ENCODE peak calls at places on chromosomes 12 and 14, in nine cellular contexts. T is NCI-H2107; W is cerebellum; L is H4; A is activated CD4-positive, alpha-beta T cell treated with anti-CD3 and anti-CD28 coated beads for 4 hours; S is left cardiac atrium; F is right cardiac atrium; K is psoas muscle; X is GM04504. Q is an unnamed sample.

GRCh38 chr14:106141242-106142220 is 615.1 kb downstream of the TMEM121 start:
- DNase-seq in S (no peak), W (no peak), T (no peak), A (peak), K (peak), X (no peak), F (peak), L (no peak), Q (no peak)

GRCh38 chr14:102941419-102942011 is 19.1 kb downstream of the AMN start:
- DNase-seq in X (no peak), S (no peak), K (no peak), T (peak), W (no peak), F (no peak), L (no peak), A (no peak), Q (no peak)

GRCh38 chr12:103882861-103883596 is 42.0 kb upstream of the NT5DC3 start:
- DNase-seq in S (no peak), W (no peak), K (no peak), F (no peak), X (no peak), L (no peak), T (no peak), A (no peak), Q (no peak)

GRCh38 chr12:110591508-110592051 is 8.5 kb upstream of the PPTC7 start:
- DNase-seq in F (no peak), A (no peak), X (no peak), W (no peak), K (no peak), S (no peak), T (no peak), L (no peak), Q (no peak)

GRCh38 chr12:69879007-69879960 is 54.3 kb downstream of the MYRFL start:
- DNase-seq in A (peak), S (peak), L (peak), X (peak), F (peak), K (peak), W (peak), T (peak), Q (peak)

GRCh38 chr14:54857830-54858269 is 44.8 kb downstream of the GCH1 start:
- DNase-seq in T (no peak), L (no peak), K (no peak), F (no peak), A (no peak), W (no peak), X (no peak), S (no peak), Q (no peak)

GRCh38 chr12:107650977-107651376 is 34.6 kb upstream of the PWP1 start:
- DNase-seq in L (no peak), W (no peak), A (no peak), T (no peak), S (no peak), F (no peak), X (no peak), K (no peak), Q (no peak)

GRCh38 chr14:69896080-69896479 is 16.9 kb downstream of the SMOC1 start:
- DNase-seq in F (no peak), L (no peak), K (no peak), W (no peak), T (no peak), A (no peak), S (no peak), X (no peak), Q (no peak)

GRCh38 chr12:102957339-102958050 is at the start of gene ASCL1:
- DNase-seq in W (no peak), F (peak), A (no peak), L (no peak), K (no peak), X (no peak), S (no peak), T (peak), Q (no peak)

GRCh38 chr12:131473721-131474709 is 236.9 kb upstream of the SFSWAP start:
- DNase-seq in T (no peak), K (no peak), X (no peak), W (no peak), A (no peak), S (no peak), L (no peak), F (no peak), Q (no peak)

GRCh38 chr12:94557896-94558295 is 92.5 kb downstream of the TMCC3 start:
- DNase-seq in T (no peak), X (no peak), F (no peak), L (no peak), W (no peak), A (no peak), K (no peak), S (no peak), Q (no peak)

GRCh38 chr12:131141483-131141882 is 187.8 kb downstream of the ADGRD1 start:
- DNase-seq in W (no peak), L (no peak), K (no peak), A (no peak), X (no peak), T (no peak), S (no peak), F (no peak), Q (no peak)

GRCh38 chr14:103527408-103528157 is 1.4 kb upstream of the TRMT61A start:
- DNase-seq in S (no peak), L (no peak), K (no peak), W (no peak), X (no peak), A (no peak), F (peak), T (no peak), Q (no peak)

GRCh38 chr14:61178226-61179060 is 102.7 kb downstream of the TMEM30B start:
- DNase-seq in K (no peak), X (peak), S (no peak), W (no peak), T (no peak), F (no peak), A (peak), L (peak), Q (peak)

GRCh38 chr14:103736546-103737431 is 21.2 kb downstream of the ZFYVE21 start:
- DNase-seq in S (no peak), W (no peak), T (no peak), L (no peak), X (no peak), F (peak), A (no peak), K (peak), Q (no peak)

GRCh38 chr12:91355150-91356006 is 172.8 kb upstream of the DCN start:
- DNase-seq in A (peak), S (peak), W (peak), X (peak), T (no peak), K (peak), F (peak), L (peak), Q (peak)

GRCh38 chr12:50201987-50202521 is 34.9 kb upstream of the CERS5 start:
- DNase-seq in X (peak), T (no peak), S (no peak), K (no peak), F (no peak), A (no peak), L (no peak), W (no peak), Q (no peak)

GRCh38 chr12:15268927-15269552 is 47.8 kb upstream of the RERG start:
- DNase-seq in A (peak), L (peak), T (peak), K (no peak), W (peak), F (peak), S (no peak), X (peak), Q (peak)

GRCh38 chr12:31813305-31813704 is 84.5 kb upstream of the AMN1 start:
- DNase-seq in W (no peak), S (no peak), K (no peak), T (no peak), A (no peak), X (no peak), F (no peak), L (no peak), Q (no peak)

GRCh38 chr14:31270196-31270772 is 62.7 kb upstream of the HECTD1 start:
- DNase-seq in T (no peak), A (no peak), F (peak), K (no peak), S (no peak), X (no peak), L (no peak), W (no peak), Q (no peak)

GRCh38 chr14:63345826-63346225 is 27.1 kb upstream of the GPHB5 start:
- DNase-seq in X (no peak), F (no peak), L (no peak), A (no peak), T (peak), K (no peak), S (no peak), W (no peak), Q (no peak)

GRCh38 chr14:52936437-52936836 is 14.4 kb downstream of the FERMT2 start:
- DNase-seq in T (no peak), A (no peak), X (no peak), L (no peak), W (no peak), K (no peak), S (no peak), F (no peak), Q (no peak)

GRCh38 chr12:124862768-124863408 is 776 bp downstream of the SCARB1 start:
- DNase-seq in K (no peak), X (no peak), A (peak), L (no peak), W (peak), S (no peak), T (no peak), F (peak), Q (no peak)

GRCh38 chr12:3998968-3999792 is 126.0 kb upstream of the PARP11 start:
- DNase-seq in K (no peak), W (no peak), L (no peak), T (no peak), X (no peak), F (no peak), A (no peak), S (no peak), Q (no peak)

GRCh38 chr14:104977008-104977680 is 1.0 kb downstream of the AHNAK2 start:
- DNase-seq in S (peak), K (peak), F (peak), T (no peak), A (no peak), W (no peak), X (no peak), L (no peak), Q (no peak)

GRCh38 chr14:22561661-22562579 is 27.1 kb downstream of the DAD1 start:
- DNase-seq in A (peak), K (no peak), W (no peak), S (no peak), X (no peak), T (no peak), F (no peak), L (no peak), Q (no peak)

GRCh38 chr12:119544780-119545625 is 48.6 kb upstream of the TMEM233 start:
- DNase-seq in X (peak), S (peak), L (peak), T (peak), W (peak), F (peak), A (peak), K (peak), Q (peak)

GRCh38 chr14:86057018-86057667 is 527.2 kb downstream of the FLRT2 start:
- DNase-seq in K (no peak), X (no peak), F (no peak), S (no peak), W (no peak), L (peak), A (no peak), T (peak), Q (no peak)

GRCh38 chr12:64670856-64671639 is 60.8 kb downstream of the RASSF3 start:
- DNase-seq in K (no peak), X (no peak), A (no peak), S (no peak), F (no peak), T (no peak), W (no peak), L (peak), Q (no peak)

GRCh38 chr14:86892167-86892956 is 1100.6 kb downstream of the GALC start:
- DNase-seq in W (no peak), K (no peak), S (no peak), L (no peak), A (no peak), X (no peak), F (no peak), T (no peak), Q (no peak)

GRCh38 chr12:42790761-42791151 is 201.2 kb upstream of the PRICKLE1 start:
- DNase-seq in A (no peak), W (no peak), X (no peak), K (no peak), F (no peak), S (no peak), L (peak), T (no peak), Q (peak)